ENCODE peak calls at places on chromosome 9, in five cellular contexts. P, V, X, E and Y are unnamed samples.

GRCh38 chr9:78791779-78792178 is 494.9 kb downstream of the PSAT1 start:
- DNase-seq in P (no peak), V (no peak), X (no peak), E (no peak), Y (no peak)

GRCh38 chr9:78438765-78439164 is 141.8 kb downstream of the PSAT1 start:
- DNase-seq in P (no peak), V (no peak), X (no peak), E (no peak), Y (no peak)

GRCh38 chr9:80492221-80492620 is 920.5 kb downstream of the TLE4 start:
- DNase-seq in P (no peak), V (peak; percentile 10), X (no peak), E (no peak), Y (no peak)

GRCh38 chr9:114163517-114163924 is 8.2 kb downstream of the COL27A1 start:
- DNase-seq in P (no peak), V (no peak), X (no peak), E (no peak), Y (no peak)

GRCh38 chr9:100465765-100466164 is 7.2 kb upstream of the TMEFF1 start:
- DNase-seq in P (no peak), V (no peak), X (no peak), E (no peak), Y (no peak)

GRCh38 chr9:72351538-72352453 is 13.2 kb downstream of the ZFAND5 start:
- DNase-seq in P (no peak), V (no peak), X (no peak), E (no peak), Y (no peak)

GRCh38 chr9:111959468-111959941 is 62.9 kb downstream of the UGCG start:
- DNase-seq in P (peak; percentile 94), V (peak; percentile 68), X (no peak), E (no peak), Y (no peak)

GRCh38 chr9:132547976-132548730 is 34.3 kb upstream of the BARHL1 start:
- DNase-seq in P (no peak), V (no peak), X (no peak), E (no peak), Y (no peak)

GRCh38 chr9:87406545-87407166 is 91.0 kb upstream of the DAPK1 start:
- DNase-seq in P (no peak), V (no peak), X (no peak), E (no peak), Y (no peak)

GRCh38 chr9:10855847-10856246 is 243.0 kb upstream of the PTPRD start:
- DNase-seq in P (no peak), V (peak; percentile 31), X (no peak), E (no peak), Y (no peak)

GRCh38 chr9:18675345-18675744 is 201.4 kb downstream of the ADAMTSL1 start:
- DNase-seq in P (no peak), V (peak; percentile 33), X (no peak), E (no peak), Y (no peak)